ENCODE peak calls at places on chromosomes 16 and 17, in ten cellular contexts. C, U, V, G, Q, A, I, D, Y and E are unnamed samples.

GRCh38 chr17:2571523-2572303 is 21.7 kb upstream of the PAFAH1B1 start:
- DNase-seq in Q (no peak), I (no peak), C (no peak), U (no peak), V (no peak), Y (no peak), G (peak; percentile 14), D (no peak), A (no peak), E (no peak)

GRCh38 chr16:87930456-87930855 is 5.9 kb downstream of the CA5A start:
- DNase-seq in Q (no peak), C (peak; percentile 42), G (no peak), I (no peak), A (no peak), Y (peak; percentile 61), U (no peak), V (no peak), D (no peak), E (peak; percentile 71)

GRCh38 chr17:16417896-16418683 is 2.7 kb downstream of the TRPV2 start:
- DNase-seq in I (no peak), U (no peak), D (no peak), V (no peak), Q (no peak), G (no peak), C (no peak), A (no peak), Y (no peak), E (peak; percentile 61)

GRCh38 chr17:21687136-21687953 is 5.0 kb upstream of the KCNJ18 start:
- DNase-seq in U (no peak), Y (no peak), C (no peak), I (no peak), G (no peak), Q (no peak), D (no peak), V (peak; percentile 39), A (no peak), E (no peak)

GRCh38 chr17:45345554-45346254 is 28.9 kb upstream of the MAP3K14 start:
- DNase-seq in D (peak; percentile 24), Y (no peak), Q (no peak), A (no peak), V (no peak), I (no peak), G (no peak), U (no peak), C (peak; percentile 93), E (no peak)

GRCh38 chr17:38674013-38674748 is 576 bp downstream of the EPOP start:
- DNase-seq in Q (no peak), V (peak; percentile 63), C (no peak), D (no peak), I (no peak), G (peak; percentile 32), Y (peak; percentile 53), U (peak; percentile 75), A (peak; percentile 17), E (peak; percentile 83)

GRCh38 chr16:1809281-1809801 is 15.8 kb upstream of the IGFALS start:
- DNase-seq in Y (peak; percentile 76), V (no peak), D (no peak), G (no peak), I (no peak), Q (no peak), C (no peak), A (no peak), U (no peak), E (peak; percentile 83)

GRCh38 chr17:2690165-2691068 is 21.1 kb downstream of the CLUH start:
- DNase-seq in Q (no peak), I (no peak), C (no peak), G (no peak), A (no peak), U (peak; percentile 65), D (peak; percentile 16), Y (no peak), V (no peak), E (peak; percentile 51)

GRCh38 chr16:49562228-49562627 is 188.6 kb downstream of the C16orf78 start:
- DNase-seq in C (no peak), U (no peak), V (no peak), Y (no peak), G (no peak), A (no peak), Q (no peak), D (no peak), I (no peak), E (no peak)

GRCh38 chr17:76091526-76092285 is 11.9 kb downstream of the EXOC7 start:
- DNase-seq in Y (no peak), U (no peak), D (no peak), C (no peak), G (no peak), Q (no peak), A (no peak), V (no peak), I (no peak), E (no peak)

DNA sequence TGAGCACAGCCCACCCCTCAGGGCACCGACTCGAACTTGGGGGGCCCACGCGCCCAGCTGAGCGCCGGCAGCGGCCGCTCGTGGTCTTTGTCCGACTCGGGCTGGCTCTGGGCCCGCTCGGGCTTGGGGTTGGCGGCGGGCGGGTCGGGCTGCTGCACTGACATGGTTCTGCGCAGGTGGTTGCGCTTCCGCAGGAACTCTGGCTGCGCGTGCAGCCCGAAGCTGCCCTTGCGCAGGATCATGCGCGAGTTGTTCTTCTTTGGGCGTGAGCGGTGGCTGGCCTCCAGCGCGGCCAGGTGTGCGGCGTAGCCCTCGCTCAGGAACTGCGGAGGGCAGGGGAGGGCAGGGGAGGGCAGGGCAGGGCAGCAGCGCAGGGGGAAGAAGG is 11.1 kb downstream of the PIMREG start:
- DNase-seq in A (no peak), Q (no peak), C (no peak), I (no peak), V (peak; percentile 43), Y (peak; percentile 76), U (peak; percentile 66), G (peak; percentile 72), D (no peak), E (no peak)
- H3K4me3 ChIP-seq in A (peak overlapping the region; percentile 54), Q (peak overlapping the region; percentile 48), C (no peak overlapping the region), I (no peak overlapping the region), V (peak overlapping the region; percentile 27), Y (peak overlapping the region; percentile 77), U (no peak overlapping the region), G (no peak overlapping the region), D (peak overlapping the region; percentile 18), E (peak overlapping the region; percentile 62)

GRCh38 chr17:77802333-77802615 is 156.2 kb upstream of the TNRC6C start:
- DNase-seq in D (no peak), A (no peak), Y (no peak), Q (no peak), C (no peak), V (no peak), I (no peak), G (no peak), U (no peak), E (no peak)
- H3K4me1 ChIP-seq in D (peaks cover 6% of the 10 kb centered on the region), A (peaks cover 13% of the 10 kb centered on the region), Y (peaks cover 19% of the 10 kb centered on the region), Q (peaks cover 18% of the 10 kb centered on the region), C (peaks cover 4% of the 10 kb centered on the region), V (peaks cover 6% of the 10 kb centered on the region), I (no peaks in the 10 kb centered on the region), G (no peaks in the 10 kb centered on the region), U (no peaks in the 10 kb centered on the region), E (no peaks in the 10 kb centered on the region)

DNA sequence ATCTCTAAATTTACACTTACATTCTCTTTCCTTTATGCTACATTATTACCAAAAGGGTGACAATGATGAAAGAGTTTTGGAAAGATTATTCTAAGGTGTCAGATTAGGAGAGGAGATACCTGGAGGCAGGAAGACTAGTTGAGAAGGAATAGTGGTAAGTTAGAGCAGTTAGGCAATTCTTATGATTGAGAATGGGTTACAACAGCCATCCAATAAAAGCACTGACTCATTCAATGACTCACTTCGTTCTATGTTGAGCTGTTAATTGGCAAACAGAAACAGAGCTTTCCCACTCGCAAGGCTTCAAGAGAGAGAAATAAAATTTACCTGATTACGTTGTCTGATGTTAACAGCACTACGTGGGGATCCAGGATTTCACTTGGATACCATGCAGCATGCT is 5.8 kb downstream of the NUP88 start:
- DNase-seq in I (no peak), Q (no peak), V (no peak), D (no peak), Y (no peak), U (no peak), G (no peak), C (peak; percentile 61), A (no peak), E (no peak)
- H3K36me3 ChIP-seq in I (no peaks in the 10 kb centered on the region), Q (peaks cover 29% of the 10 kb centered on the region), V (peaks cover 79% of the 10 kb centered on the region), D (no peaks in the 10 kb centered on the region), Y (peaks cover 74% of the 10 kb centered on the region), U (peaks cover 88% of the 10 kb centered on the region), G (peaks cover 81% of the 10 kb centered on the region), C (peaks cover 79% of the 10 kb centered on the region), A (peaks cover 85% of the 10 kb centered on the region), E (peaks cover 70% of the 10 kb centered on the region)

GRCh38 chr16:67963325-67964321 is 4.8 kb downstream of the SLC12A4 start:
- DNase-seq in A (no peak), V (no peak), D (peak; percentile 56), G (no peak), I (no peak), C (no peak), U (no peak), Q (no peak), Y (peak; percentile 75), E (peak; percentile 65)
- H3K4me3 ChIP-seq in A (peak overlapping the region; percentile 96), V (no peak overlapping the region), D (peak overlapping the region; percentile 39), G (no peak overlapping the region), I (no peak overlapping the region), C (no peak overlapping the region), U (no peak overlapping the region), Q (peak overlapping the region; percentile 41), Y (no peak overlapping the region), E (no peak overlapping the region)

DNA sequence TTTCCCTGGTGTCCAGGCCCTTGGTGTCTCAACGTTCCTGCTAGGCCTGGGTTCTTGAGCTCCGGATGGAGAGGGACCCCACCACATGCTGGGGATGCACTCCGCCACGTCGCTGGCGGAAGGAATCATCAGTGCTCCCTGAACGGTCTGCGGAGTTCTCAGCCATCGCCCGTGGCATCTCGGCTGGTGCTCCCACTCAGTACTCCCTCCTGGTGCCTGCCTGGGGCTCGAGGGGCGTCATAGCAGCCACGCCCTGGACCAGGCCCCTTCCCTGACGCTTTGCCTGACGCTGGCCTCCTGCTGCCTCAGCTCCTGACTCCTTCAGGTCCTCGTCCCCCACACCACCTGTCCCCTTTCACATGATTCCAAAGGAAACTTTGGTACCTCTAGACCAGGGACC is 95.9 kb upstream of the CIBAR2 start:
- DNase-seq in V (no peak), D (no peak), A (no peak), I (no peak), U (no peak), Y (no peak), Q (no peak), G (no peak), C (no peak), E (no peak)
- H3K4me1 ChIP-seq in V (peaks cover 50% of the 10 kb centered on the region), D (peaks cover 44% of the 10 kb centered on the region), A (peaks cover 76% of the 10 kb centered on the region), I (peaks cover 4% of the 10 kb centered on the region), U (peaks cover 28% of the 10 kb centered on the region), Y (peaks cover 14% of the 10 kb centered on the region), Q (peaks cover 81% of the 10 kb centered on the region), G (no peaks in the 10 kb centered on the region), C (peaks cover 9% of the 10 kb centered on the region), E (no peaks in the 10 kb centered on the region)

DNA sequence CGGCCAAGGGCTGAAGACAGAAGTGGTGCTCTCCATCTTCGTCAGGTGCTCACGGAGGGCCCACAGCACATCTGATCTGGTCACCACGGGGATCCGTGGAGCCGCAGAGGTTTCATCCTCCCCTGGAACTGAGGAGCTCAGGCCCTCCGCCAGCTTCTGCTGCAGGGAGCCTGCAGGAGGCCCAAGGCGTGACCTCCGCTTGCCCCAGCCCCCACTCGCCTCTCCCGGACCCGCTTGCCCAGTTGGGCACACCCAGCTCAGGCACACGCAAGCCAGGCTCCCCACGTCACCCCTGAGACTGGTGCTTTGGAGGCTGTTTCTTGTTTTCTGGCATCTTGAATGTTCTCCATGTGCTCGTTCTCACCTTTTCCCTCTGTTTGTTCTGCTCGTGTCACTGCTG is 39.4 kb upstream of the CHMP6 start:
- DNase-seq in A (no peak), G (no peak), Y (no peak), V (peak; percentile 31), I (no peak), D (no peak), U (peak; percentile 61), Q (no peak), C (no peak), E (no peak)
- H3K36me3 ChIP-seq in A (peaks cover 32% of the 10 kb centered on the region), G (peaks cover 4% of the 10 kb centered on the region), Y (no peaks in the 10 kb centered on the region), V (peaks cover 32% of the 10 kb centered on the region), I (no peaks in the 10 kb centered on the region), D (no peaks in the 10 kb centered on the region), U (peaks cover 12% of the 10 kb centered on the region), Q (peaks cover 11% of the 10 kb centered on the region), C (no peaks in the 10 kb centered on the region), E (peaks cover 5% of the 10 kb centered on the region)